ENCODE peak calls at places on chromosomes 4 and X, in ten cellular contexts. V is NCI-H510A treated with DMSO at 0.1 percent for 48 hours; Y is D341Med; S is stimulated activated CD4-positive, alpha-beta T cell treated with anti-CD3 and anti-CD28 coated beads, Interleukin-1b, Interleukin-23, amount 100 ng/mL, for 1 hour; J is NCI-H1105; K is HCEC 1CT; P is HFFc6; Q is activated CD8-positive, alpha-beta memory T cell treated with anti-CD3 and anti-CD28 coated beads for 4 hours; U is GM12892; B is neural progenitor cell. C is an unnamed sample.
A peak's percentile ranks its signal among the peaks of the same experiment; 100 is the strongest.

GRCh38 chr4:78612398-78613005 is 60.9 kb downstream of the ANXA3 start:
- DNase-seq in V (no peak), Y (peak; percentile 61), S (no peak), J (peak; percentile 12), K (peak; percentile 45), P (peak; percentile 45), Q (no peak), U (no peak), B (no peak), C (peak; percentile 21)

GRCh38 chrX:135981662-135982061 is 3.6 kb upstream of the SLC9A6 start:
- DNase-seq in V (no peak), Y (no peak), S (no peak), J (no peak), K (no peak), P (no peak), Q (no peak), U (no peak), B (no peak), C (no peak)

GRCh38 chr4:135834471-135834870 is 1632.9 kb upstream of the PABPC4L start:
- DNase-seq in V (no peak), Y (no peak), S (no peak), J (no peak), K (no peak), P (no peak), Q (no peak), U (no peak), B (no peak), C (no peak)

GRCh38 chr4:75919914-75920313 is 17.7 kb upstream of the PPEF2 start:
- DNase-seq in V (no peak), Y (no peak), S (no peak), J (no peak), K (no peak), P (no peak), Q (no peak), U (no peak), B (no peak), C (no peak)

GRCh38 chr4:152666946-152667345 is 12.9 kb downstream of the TMEM154 start:
- DNase-seq in V (no peak), Y (no peak), S (no peak), J (no peak), K (no peak), P (no peak), Q (no peak), U (no peak), B (no peak), C (no peak)

GRCh38 chrX:129698150-129698549 is 40.6 kb upstream of the XPNPEP2 start:
- DNase-seq in V (no peak), Y (no peak), S (no peak), J (no peak), K (no peak), P (no peak), Q (no peak), U (no peak), B (no peak), C (peak; percentile 17)

GRCh38 chrX:151708821-151709220 is 7.0 kb upstream of the FATE1 start:
- DNase-seq in V (no peak), Y (no peak), S (no peak), J (no peak), K (no peak), P (no peak), Q (no peak), U (no peak), B (no peak), C (no peak)

GRCh38 chr4:57426779-57427395 is 316.7 kb upstream of the IGFBP7 start:
- DNase-seq in V (peak; percentile 86), Y (peak; percentile 82), S (no peak), J (peak; percentile 60), K (peak; percentile 32), P (peak; percentile 62), Q (no peak), U (peak; percentile 16), B (peak; percentile 89), C (peak; percentile 35)

GRCh38 chr4:121277194-121278105 is 103.4 kb downstream of the QRFPR start:
- DNase-seq in V (no peak), Y (peak; percentile 55), S (no peak), J (no peak), K (no peak), P (peak; percentile 34), Q (no peak), U (no peak), B (peak; percentile 43), C (peak; percentile 27)

GRCh38 chrX:110310896-110311295 is 7.0 kb downstream of the AMMECR1 start:
- DNase-seq in V (no peak), Y (no peak), S (no peak), J (no peak), K (no peak), P (no peak), Q (peak; percentile 5), U (peak; percentile 3), B (no peak), C (no peak)

GRCh38 chrX:102345916-102346315 is 93.9 kb downstream of the NXF2B start:
- DNase-seq in V (no peak), Y (peak; percentile 40), S (no peak), J (no peak), K (peak; percentile 5), P (peak; percentile 22), Q (peak; percentile 24), U (no peak), B (peak; percentile 63), C (peak; percentile 6)

GRCh38 chr4:89598602-89599001 is 238.4 kb downstream of the SNCA start:
- DNase-seq in V (peak; percentile 21), Y (no peak), S (no peak), J (no peak), K (peak; percentile 23), P (peak; percentile 4), Q (no peak), U (no peak), B (peak; percentile 7), C (peak; percentile 15)

GRCh38 chr4:1366371-1367229 is 19.6 kb downstream of the UVSSA start:
- DNase-seq in V (no peak), Y (no peak), S (no peak), J (no peak), K (no peak), P (no peak), Q (no peak), U (peak; percentile 18), B (no peak), C (no peak)

GRCh38 chrX:40179333-40179732 is 81.6 kb upstream of the BCOR start:
- DNase-seq in V (no peak), Y (no peak), S (no peak), J (no peak), K (no peak), P (no peak), Q (no peak), U (no peak), B (peak; percentile 22), C (no peak)

GRCh38 chr4:2647403-2648158 is 108.6 kb downstream of the TNIP2 start:
- DNase-seq in V (peak; percentile 87), Y (no peak), S (no peak), J (no peak), K (no peak), P (no peak), Q (no peak), U (no peak), B (no peak), C (no peak)

GRCh38 chrX:112746812-112747630 is 67.3 kb upstream of the LHFPL1 start:
- DNase-seq in V (no peak), Y (no peak), S (no peak), J (no peak), K (no peak), P (no peak), Q (no peak), U (no peak), B (no peak), C (no peak)

GRCh38 chrX:132842839-132843238 is 115.6 kb downstream of the HS6ST2 start:
- DNase-seq in V (no peak), Y (no peak), S (no peak), J (no peak), K (no peak), P (no peak), Q (no peak), U (no peak), B (no peak), C (no peak)

GRCh38 chr4:127732623-127733199 is 2.5 kb downstream of the SLC25A31 start:
- DNase-seq in V (peak; percentile 26), Y (peak; percentile 48), S (no peak), J (peak; percentile 1), K (peak; percentile 33), P (peak; percentile 28), Q (no peak), U (no peak), B (peak; percentile 53), C (peak; percentile 35)

GRCh38 chr4:186676531-186677158 is 47.0 kb downstream of the FAT1 start:
- DNase-seq in V (no peak), Y (no peak), S (no peak), J (no peak), K (peak; percentile 77), P (peak; percentile 94), Q (no peak), U (no peak), B (peak; percentile 24), C (no peak)

GRCh38 chrX:145213504-145213903 is 33.8 kb upstream of the SPANXN1 start:
- DNase-seq in V (no peak), Y (no peak), S (no peak), J (no peak), K (no peak), P (no peak), Q (no peak), U (no peak), B (peak; percentile 45), C (no peak)

GRCh38 chrX:14777484-14777883 is 95.4 kb downstream of the FANCB start:
- DNase-seq in V (no peak), Y (no peak), S (no peak), J (no peak), K (peak; percentile 22), P (peak; percentile 9), Q (no peak), U (no peak), B (no peak), C (no peak)

GRCh38 chr4:84159767-84160166 is 339.3 kb downstream of the NKX6-1 start:
- DNase-seq in V (no peak), Y (peak; percentile 34), S (no peak), J (no peak), K (no peak), P (no peak), Q (no peak), U (no peak), B (peak; percentile 79), C (peak; percentile 5)

GRCh38 chr4:184851200-184851541 is 25.4 kb upstream of the ACSL1 start:
- DNase-seq in V (no peak), Y (no peak), S (no peak), J (no peak), K (no peak), P (no peak), Q (no peak), U (peak; percentile 38), B (no peak), C (no peak)

GRCh38 chr4:94525993-94526740 is 74.4 kb downstream of the PDLIM5 start:
- DNase-seq in V (no peak), Y (no peak), S (no peak), J (no peak), K (no peak), P (no peak), Q (no peak), U (no peak), B (no peak), C (no peak)

GRCh38 chr4:103105558-103106356 is 6.1 kb upstream of the BDH2 start:
- DNase-seq in V (no peak), Y (no peak), S (no peak), J (no peak), K (peak; percentile 20), P (peak; percentile 5), Q (no peak), U (no peak), B (no peak), C (no peak)

GRCh38 chr4:149781150-149781549 is 34.5 kb downstream of the IQCM start:
- DNase-seq in V (no peak), Y (no peak), S (no peak), J (no peak), K (peak; percentile 68), P (peak; percentile 48), Q (no peak), U (no peak), B (no peak), C (no peak)

GRCh38 chr4:113784497-113785254 is 23.1 kb upstream of the CAMK2D start:
- DNase-seq in V (no peak), Y (no peak), S (no peak), J (no peak), K (peak; percentile 92), P (peak; percentile 97), Q (no peak), U (no peak), B (no peak), C (peak; percentile 83)

GRCh38 chr4:144621681-144622080 is 24.3 kb upstream of the HHIP start:
- DNase-seq in V (no peak), Y (no peak), S (no peak), J (no peak), K (no peak), P (no peak), Q (no peak), U (no peak), B (no peak), C (no peak)

C was measured in HepG2.